ENCODE peak calls at places on chromosome 3, in four cellular contexts. B is CD4-positive, CD25-positive, alpha-beta regulatory T cell; U is cerebellum; E is GF-D8. D is an unnamed sample.

GRCh38 chr3:60573494-60573893 is 677.8 kb downstream of the FHIT start:
- DNase-seq in U (no peak), B (no peak), E (no peak), D (no peak)

GRCh38 chr3:16305121-16305541 is 40.1 kb downstream of the OXNAD1 start:
- DNase-seq in U (no peak), E (no peak), B (peak; percentile 30), D (no peak)

GRCh38 chr3:16741890-16742289 is 136.7 kb upstream of the DAZL start:
- DNase-seq in U (no peak), E (no peak), B (no peak), D (no peak)

GRCh38 chr3:46662771-46663551 is 30.5 kb downstream of the ALS2CL start:
- DNase-seq in B (no peak), E (no peak), U (no peak), D (no peak)

GRCh38 chr3:48400824-48401433 is 28.9 kb downstream of the FBXW12 start:
- DNase-seq in B (peak; percentile 64), E (peak; percentile 20), U (peak; percentile 88), D (peak; percentile 26)

GRCh38 chr3:111210866-111211564 is 139.4 kb downstream of the NECTIN3 start:
- DNase-seq in E (no peak), B (no peak), U (no peak), D (no peak)

GRCh38 chr3:65960087-65960486 is 78.6 kb downstream of the MAGI1 start:
- DNase-seq in E (no peak), B (no peak), U (no peak), D (no peak)

GRCh38 chr3:154765241-154765640 is 314.9 kb upstream of the MME start:
- DNase-seq in E (no peak), B (no peak), U (no peak), D (no peak)

GRCh38 chr3:57079221-57079831 is 18.9 kb downstream of the SPATA12 start:
- DNase-seq in U (peak; percentile 17), B (no peak), E (no peak), D (no peak)

GRCh38 chr3:185175370-185175987 is 22.6 kb upstream of the C3orf70 start:
- DNase-seq in U (no peak), B (no peak), E (peak; percentile 80), D (peak; percentile 97)

GRCh38 chr3:132723551-132723950 is 1.3 kb upstream of the NPHP3 start:
- DNase-seq in E (no peak), B (no peak), U (no peak), D (no peak)

GRCh38 chr3:157086053-157086761 is 73.7 kb downstream of the CCNL1 start:
- DNase-seq in U (peak; percentile 64), B (no peak), E (no peak), D (no peak)

GRCh38 chr3:160374472-160374871 is 24.6 kb downstream of the IFT80 start:
- DNase-seq in U (no peak), B (no peak), E (no peak), D (no peak)

GRCh38 chr3:32432711-32433530 is 41.3 kb downstream of the CMTM7 start:
- DNase-seq in U (no peak), E (peak; percentile 20), B (no peak), D (no peak)

GRCh38 chr3:149004622-149005021 is 13.3 kb downstream of the GYG1 start:
- DNase-seq in E (no peak), B (no peak), U (no peak), D (no peak)

GRCh38 chr3:17300441-17300840 is 415.7 kb downstream of the PLCL2 start:
- DNase-seq in B (no peak), U (no peak), E (no peak), D (peak; percentile 21)

GRCh38 chr3:96803860-96804259 is 10.5 kb upstream of the EPHA6 start:
- DNase-seq in U (no peak), E (no peak), B (no peak), D (no peak)

GRCh38 chr3:136305879-136306278 is 55.7 kb downstream of the PCCB start:
- DNase-seq in B (no peak), U (no peak), E (no peak), D (no peak)

GRCh38 chr3:25384471-25384870 is 43.6 kb upstream of the RARB start:
- DNase-seq in U (no peak), B (no peak), E (no peak), D (no peak)

GRCh38 chr3:25045291-25045690 is 382.8 kb upstream of the RARB start:
- DNase-seq in U (no peak), E (no peak), B (no peak), D (peak; percentile 77)

GRCh38 chr3:4981688-4982494 is 2.7 kb downstream of the BHLHE40 start:
- DNase-seq in U (no peak), B (no peak), E (peak; percentile 60), D (no peak)

GRCh38 chr3:38190481-38190881 is 25.1 kb downstream of the OXSR1 start:
- DNase-seq in E (no peak), U (no peak), B (no peak), D (no peak)

GRCh38 chr3:182983811-182984210 is 3.5 kb upstream of the DCUN1D1 start:
- DNase-seq in B (no peak), U (no peak), E (no peak), D (peak; percentile 72)